ENCODE peak calls at places on chromosomes 2 and 18, in five cellular contexts. U, K, D, R and F are unnamed samples.

GRCh38 chr2:224520064-224520463 is 65.1 kb downstream of the CUL3 start:
- DNase-seq in R (no peak), U (no peak), D (no peak), K (peak; percentile 72), F (no peak)

GRCh38 chr2:95383635-95384027 is 18.9 kb upstream of the FAHD2A start:
- DNase-seq in K (no peak), D (no peak), U (no peak), R (no peak), F (no peak)

GRCh38 chr2:133768261-133769021 is 200.2 kb upstream of the NCKAP5 start:
- DNase-seq in K (no peak), D (no peak), R (no peak), U (peak; percentile 40), F (no peak)

GRCh38 chr2:110149330-110150220 is 34.0 kb upstream of the MALL start:
- DNase-seq in U (no peak), K (no peak), D (peak; percentile 84), R (no peak), F (no peak)

GRCh38 chr2:190530211-190530639 is 4.3 kb downstream of the NEMP2 start:
- DNase-seq in U (no peak), R (no peak), K (no peak), D (no peak), F (no peak)

GRCh38 chr2:160406591-160407392 is 86.8 kb downstream of the RBMS1 start:
- DNase-seq in D (no peak), K (peak; percentile 87), U (no peak), R (peak; percentile 75), F (peak; percentile 71)

GRCh38 chr2:131835621-131836091 is 308.0 kb downstream of the CCDC74A start:
- DNase-seq in D (no peak), R (no peak), K (no peak), U (no peak), F (no peak)

GRCh38 chr2:224098473-224098872 is 59.4 kb upstream of the SERPINE2 start:
- DNase-seq in K (no peak), D (no peak), R (no peak), U (peak; percentile 45), F (no peak)

GRCh38 chr18:27564066-27564465 is 379.0 kb upstream of the CHST9 start:
- DNase-seq in U (no peak), K (no peak), D (no peak), R (no peak), F (no peak)

GRCh38 chr2:207516206-207516605 is 13.6 kb upstream of the CREB1 start:
- DNase-seq in U (no peak), R (no peak), K (no peak), D (no peak), F (no peak)

GRCh38 chr18:55088000-55088401 is 128.7 kb upstream of the CCDC68 start:
- DNase-seq in U (no peak), D (no peak), R (no peak), K (no peak), F (no peak)

GRCh38 chr2:21250693-21251092 is 126.9 kb downstream of the TDRD15 start:
- DNase-seq in K (no peak), D (no peak), U (no peak), R (no peak), F (no peak)

GRCh38 chr2:50751255-50752069 is 280.5 kb downstream of the NRXN1 start:
- DNase-seq in R (no peak), D (no peak), K (no peak), U (no peak), F (no peak)

GRCh38 chr2:3627500-3628100 is 30.4 kb upstream of the ALLC start:
- DNase-seq in R (peak; percentile 49), D (no peak), U (peak; percentile 38), K (no peak), F (no peak)

GRCh38 chr2:205462681-205463345 is 219.5 kb upstream of the NRP2 start:
- DNase-seq in D (no peak), R (no peak), U (no peak), K (no peak), F (no peak)

GRCh38 chr2:46683541-46683940 is 204.2 kb downstream of the TMEM247 start:
- DNase-seq in R (no peak), K (no peak), D (no peak), U (no peak), F (no peak)

GRCh38 chr18:22398464-22398863 is 19.3 kb downstream of the CTAGE1 start:
- DNase-seq in U (no peak), D (no peak), K (no peak), R (no peak), F (no peak)

GRCh38 chr2:219713110-219713509 is 85.7 kb downstream of the SLC4A3 start:
- DNase-seq in K (peak; percentile 28), R (no peak), U (no peak), D (no peak), F (no peak)

GRCh38 chr2:71786291-71787107 is 333.1 kb downstream of the DYSF start:
- DNase-seq in D (no peak), R (peak; percentile 55), K (no peak), U (no peak), F (no peak)

GRCh38 chr2:69978157-69978904 is 16.9 kb upstream of the ASPRV1 start:
- DNase-seq in R (no peak), D (no peak), U (no peak), K (no peak), F (no peak)

GRCh38 chr2:46804794-46805193 is 110.8 kb downstream of the MCFD2 start:
- DNase-seq in U (no peak), D (no peak), R (peak; percentile 59), K (no peak), F (no peak)

GRCh38 chr18:74654637-74655036 is 57.0 kb downstream of the ZNF407 start:
- DNase-seq in R (no peak), U (no peak), K (no peak), D (no peak), F (no peak)

GRCh38 chr2:202172439-202173191 is 65.8 kb downstream of the SUMO1 start:
- DNase-seq in R (no peak), U (no peak), D (no peak), K (peak; percentile 79), F (no peak)

GRCh38 chr2:138182913-138183312 is 218.6 kb downstream of the HNMT start:
- DNase-seq in K (no peak), R (no peak), U (no peak), D (no peak), F (no peak)

GRCh38 chr18:2909431-2910140 is 62.8 kb downstream of the EMILIN2 start:
- DNase-seq in R (no peak), D (no peak), K (no peak), U (no peak), F (no peak)

GRCh38 chr2:125656190-125656589 is 999.8 kb upstream of the GYPC start:
- DNase-seq in D (no peak), U (no peak), K (no peak), R (no peak), F (no peak)
- TF ChIP-seq CTCF in D (no peak), U (no peak), K (no peak), R (no peak), F (no peak)

GRCh38 chr2:181114021-181114420 is 133.6 kb downstream of the UBE2E3 start:
- DNase-seq in U (no peak), K (no peak), R (no peak), D (no peak), F (no peak)
- TF ChIP-seq CTCF in U (no peak), K (no peak), R (no peak), D (no peak), F (no peak)

GRCh38 chr2:65856423-65856822 is 424.0 kb upstream of the SPRED2 start:
- DNase-seq in D (no peak), U (no peak), R (no peak), K (no peak), F (no peak)
- TF ChIP-seq CTCF in D (no peak), U (no peak), R (no peak), K (no peak), F (no peak)

GRCh38 chr2:112683550-112684414 is 37.0 kb upstream of the NT5DC4 start:
- DNase-seq in U (no peak), D (no peak), R (no peak), K (no peak), F (no peak)

GRCh38 chr2:112684415-112684775 is 36.4 kb upstream of the NT5DC4 start:
- DNase-seq in D (no peak), R (no peak), K (no peak), U (no peak), F (no peak)

GRCh38 chr2:112688086-112688880 is 32.5 kb upstream of the NT5DC4 start:
- DNase-seq in D (no peak), R (no peak), U (no peak), K (no peak), F (no peak)

GRCh38 chr2:112686348-112687217 is 34.2 kb upstream of the NT5DC4 start:
- DNase-seq in U (no peak), R (no peak), K (no peak), D (no peak), F (no peak)

GRCh38 chr2:112685167-112685884 is 35.5 kb upstream of the NT5DC4 start:
- DNase-seq in R (no peak), D (no peak), K (no peak), U (no peak), F (no peak)
- TF ChIP-seq CTCF in R (no peak), D (no peak), K (no peak), U (no peak), F (no peak)

GRCh38 chr2:164061129-164061746 is 325.4 kb upstream of the FIGN start:
- DNase-seq in U (no peak), R (no peak), D (peak; percentile 16), K (peak; percentile 11), F (no peak)
- TF ChIP-seq CTCF in U (no peak), R (peak; percentile 56), D (peak; percentile 49), K (no peak), F (no peak)